ENCODE peak calls at places on chromosome 14, in six cellular contexts. I is ovary, Q is heart left ventricle, N is uterus, X is transverse colon, U is IMR-90. B is an unnamed sample. For H3K4me1, the result is how much of the 10 kb centered on the place peaks cover.

GRCh38 chr14:57168138-57168695 is 100.5 kb downstream of the EXOC5 start:
- DNase-seq in Q (no peak), N (no peak), X (no peak), U (no peak), I (no peak), B (no peak)

GRCh38 chr14:68687746-68688145 is 105.1 kb downstream of the ZFP36L1 start:
- DNase-seq in X (no peak), I (no peak), N (peak), Q (no peak), U (peak), B (no peak)

GRCh38 chr14:70254476-70254961 is 65.8 kb upstream of the SLC8A3 start:
- DNase-seq in Q (peak), I (peak), N (no peak), X (peak), U (peak), B (peak)

GRCh38 chr14:101176535-101177205 is 273.1 kb upstream of the RTL1 start:
- DNase-seq in X (no peak), U (no peak), N (no peak), Q (no peak), I (peak), B (peak)

GRCh38 chr14:51547260-51547659 is 104.5 kb upstream of the FRMD6 start:
- DNase-seq in X (peak), I (peak), U (peak), N (peak), Q (peak), B (peak)

GRCh38 chr14:73058923-73059311 is 583 bp downstream of the RBM25 start:
- DNase-seq in N (no peak), X (no peak), I (no peak), Q (no peak), U (peak), B (peak)

GRCh38 chr14:101491841-101492240 is 69.5 kb upstream of the DIO3 start:
- DNase-seq in I (no peak), U (no peak), N (peak), Q (no peak), X (no peak), B (peak)

GRCh38 chr14:87286191-87286590 is 706.8 kb downstream of the GALC start:
- DNase-seq in N (no peak), Q (no peak), I (no peak), U (no peak), X (no peak), B (no peak)

DNA sequence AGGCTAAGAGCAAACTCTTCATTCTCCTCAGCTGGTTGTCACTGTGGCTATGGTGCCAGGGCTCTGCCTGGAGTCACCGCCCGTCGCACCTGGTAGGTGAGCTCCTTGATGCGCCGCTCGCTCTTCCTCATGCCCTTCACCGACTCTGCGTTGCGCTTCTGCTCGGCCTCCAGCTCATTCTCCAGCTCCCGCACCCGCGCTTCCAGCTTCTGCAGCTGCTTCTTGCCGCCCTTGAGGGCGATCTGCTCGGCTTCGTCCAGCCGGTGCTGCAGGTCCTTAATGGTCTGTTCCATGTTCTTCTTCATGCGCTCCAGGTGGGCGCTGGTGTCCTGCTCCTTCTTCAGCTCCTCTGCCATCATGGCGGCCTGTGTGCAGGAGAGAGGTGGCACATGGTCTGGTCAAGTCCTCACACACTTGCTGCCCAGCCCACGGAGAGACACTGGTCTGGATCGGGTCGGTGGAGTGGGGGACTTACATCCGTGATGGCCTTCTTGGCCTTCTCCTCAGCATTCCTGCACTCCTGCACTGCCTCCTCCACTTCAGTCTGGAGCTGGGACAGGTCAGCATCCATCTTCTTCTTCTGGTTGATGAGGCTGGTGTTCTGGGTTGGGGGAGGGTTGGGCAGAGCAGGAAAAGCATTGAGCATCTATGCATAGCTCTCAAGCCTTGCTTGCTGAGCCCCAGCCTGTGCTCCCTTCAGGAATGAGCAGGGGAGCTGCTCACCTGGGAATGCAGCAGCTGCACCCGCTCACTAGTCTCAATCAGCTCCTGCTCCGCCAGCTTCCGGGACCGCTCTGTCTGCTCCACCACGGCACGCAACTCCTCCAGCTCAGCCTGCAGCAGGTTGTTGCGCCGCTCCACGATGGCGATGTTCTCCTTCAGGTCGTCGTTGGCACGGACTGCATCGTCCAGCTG is 7.1 kb upstream of the MYH6 start:
- DNase-seq in N (no peak), I (no peak), X (no peak), Q (no peak), U (no peak), B (no peak)
- TF ChIP-seq POLR2A in N (no peak), I (no peak), X (no peak), Q (no peak), U (no peak), B (no peak)

GRCh38 chr14:38212996-38213395 is 5.3 kb downstream of the SSTR1 start:
- DNase-seq in U (no peak), N (no peak), Q (no peak), X (no peak), I (no peak), B (no peak)
- TF ChIP-seq CTCF in U (no peak), N (no peak), Q (no peak), X (no peak), I (no peak), B (no peak)

DNA sequence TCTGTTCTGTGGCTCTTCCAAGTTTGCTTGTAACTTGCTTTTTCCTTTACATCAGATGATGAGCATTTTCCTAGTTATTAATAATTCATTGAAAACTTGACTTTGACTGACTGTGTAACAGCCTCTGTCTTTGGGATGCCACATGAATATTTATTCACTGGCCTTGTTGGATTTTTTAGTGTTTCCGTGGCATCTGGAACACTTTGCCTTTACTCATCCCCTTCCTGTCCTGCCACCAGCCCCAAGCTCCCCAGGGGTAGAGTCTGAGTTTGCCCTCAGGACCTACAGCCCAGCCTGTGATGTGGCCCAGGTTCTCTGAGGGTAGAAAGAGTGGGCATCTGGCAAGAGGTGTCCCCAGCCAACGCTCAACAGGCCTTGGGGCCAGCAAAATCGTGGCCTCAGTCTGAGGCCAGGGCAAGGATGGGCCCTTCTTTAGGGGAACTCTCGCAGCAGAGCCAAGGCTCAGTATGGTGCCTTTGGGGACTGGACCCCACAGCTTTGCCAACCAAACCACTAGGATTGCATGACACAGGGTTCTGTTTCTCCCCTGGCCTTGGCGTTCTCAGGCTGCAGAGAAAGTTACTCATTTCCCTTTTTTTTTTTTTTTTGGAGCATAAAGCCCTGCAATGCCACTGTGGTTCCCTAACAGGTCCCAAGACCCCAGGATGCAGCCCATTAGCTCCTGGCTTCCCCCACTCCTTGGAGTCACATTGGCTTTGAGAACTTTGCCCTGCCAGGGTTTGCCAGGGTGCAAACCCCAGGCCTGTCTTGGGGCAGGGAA is 100.7 kb downstream of the LGMN start:
- DNase-seq in I (no peak), U (peak), N (no peak), X (no peak), Q (no peak), B (peak)
- H3K4me1 ChIP-seq in I (under half), U (half or more), N (under half), X (under half), Q (under half), B (under half)

GRCh38 chr14:60648934-60649814 is at the start of gene SIX1:
- DNase-seq in X (peak), Q (peak), N (peak), I (peak), U (peak), B (peak)
- TF ChIP-seq POLR2A in X (no peak), Q (no peak), N (no peak), I (no peak), U (peak), B (no peak)

GRCh38 chr14:77313374-77313773 is 7.3 kb downstream of the POMT2 start:
- DNase-seq in U (no peak), N (no peak), I (no peak), Q (no peak), X (no peak), B (no peak)

GRCh38 chr14:77314539-77314938 is 6.1 kb downstream of the POMT2 start:
- DNase-seq in Q (no peak), N (no peak), I (no peak), U (no peak), X (no peak), B (no peak)

GRCh38 chr14:77315115-77315944 is 5.4 kb downstream of the POMT2 start:
- DNase-seq in X (no peak), Q (no peak), I (no peak), U (no peak), N (no peak), B (no peak)

GRCh38 chr14:77311217-77311616 is 9.5 kb downstream of the POMT2 start:
- DNase-seq in Q (no peak), U (no peak), I (no peak), N (no peak), X (no peak), B (no peak)

DNA sequence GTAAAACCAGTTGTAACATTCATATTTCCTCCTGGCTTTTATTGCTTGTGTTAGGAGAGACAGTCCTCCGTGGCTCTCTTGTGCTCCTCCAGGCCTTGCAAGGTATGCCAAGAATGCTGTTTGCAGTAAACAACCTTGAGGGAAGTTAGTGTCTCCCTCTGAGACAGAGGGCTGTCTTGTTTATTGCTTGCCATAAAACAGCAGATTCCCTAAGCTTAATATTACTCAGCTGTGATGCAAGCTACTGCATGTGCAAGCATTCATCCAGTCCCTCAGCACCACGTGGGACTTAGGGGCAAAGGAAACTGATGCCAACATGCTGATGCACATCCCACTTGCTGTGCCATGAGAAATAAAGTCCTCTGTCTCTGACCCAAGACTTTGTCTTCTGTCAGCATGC is 6.6 kb downstream of the POMT2 start:
- DNase-seq in N (no peak), U (peak), X (peak), Q (no peak), I (no peak), B (no peak)
- TF ChIP-seq CTCF in N (no peak), U (no peak), X (no peak), Q (no peak), I (no peak), B (no peak)

DNA sequence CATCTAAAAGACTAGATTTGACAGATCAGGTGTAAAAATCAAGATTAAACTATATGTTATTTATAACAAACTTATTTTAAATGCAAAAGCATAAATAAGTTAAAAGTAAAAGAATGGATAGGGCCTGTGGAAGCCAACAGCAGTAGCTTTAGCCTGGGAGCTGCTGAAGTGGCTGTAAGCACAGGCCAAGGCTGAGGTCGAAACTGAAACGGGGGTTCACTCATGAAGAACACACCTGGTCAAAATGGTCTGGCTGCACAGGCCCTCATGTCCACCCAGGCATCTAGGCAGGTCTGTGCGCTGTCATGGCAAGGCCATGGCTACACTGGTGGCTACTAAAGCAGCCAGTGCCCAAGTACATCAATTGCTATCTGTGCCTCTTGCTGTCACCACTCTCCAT is 23.1 kb downstream of the CATSPERB start:
- DNase-seq in U (no peak), N (no peak), Q (no peak), X (peak), I (no peak), B (no peak)
- H3K4me1 ChIP-seq in U (under half), N (under half), Q (under half), X (under half), I (under half), B (under half)

GRCh38 chr14:20682435-20683124 is 1.8 kb upstream of the RNASE4 start:
- DNase-seq in X (peak), U (peak), N (peak), I (peak), Q (peak), B (peak)
- TF ChIP-seq POLR2A in X (peak), U (peak), N (peak), I (peak), Q (peak), B (peak)